ENCODE peak calls at places on chromosomes 1 and 21, in five cellular contexts. I, D, X, O and R are unnamed samples.

GRCh38 chr1:96872757-96873156 is 151.2 kb downstream of the PTBP2 start:
- DNase-seq in I (no peak), D (no peak), X (no peak), O (no peak), R (no peak)

GRCh38 chr1:198725090-198725489 is 86.2 kb downstream of the PTPRC start:
- DNase-seq in I (peak; percentile 15), D (no peak), X (no peak), O (no peak), R (no peak)

GRCh38 chr21:45509566-45510465 is 32.4 kb downstream of the SLC19A1 start:
- DNase-seq in I (no peak), D (no peak), X (no peak), O (peak; percentile 46), R (peak; percentile 77)

GRCh38 chr21:17590443-17590842 is 22.3 kb downstream of the BTG3 start:
- DNase-seq in I (peak; percentile 54), D (no peak), X (no peak), O (no peak), R (no peak)

GRCh38 chr1:19154876-19155275 is 55.2 kb downstream of the UBR4 start:
- DNase-seq in I (no peak), D (no peak), X (no peak), O (no peak), R (no peak)

GRCh38 chr1:181661569-181661968 is 178.3 kb downstream of the CACNA1E start:
- DNase-seq in I (no peak), D (no peak), X (no peak), O (no peak), R (no peak)

GRCh38 chr1:248807067-248807737 is 18.5 kb downstream of the SH3BP5L start:
- DNase-seq in I (peak; percentile 48), D (peak; percentile 35), X (peak; percentile 68), O (peak; percentile 76), R (peak; percentile 91)

GRCh38 chr1:153627797-153628626 is at the start of gene S100A1:
- DNase-seq in I (no peak), D (no peak), X (no peak), O (no peak), R (no peak)

GRCh38 chr1:172398193-172398592 is 22.3 kb upstream of the C1orf105 start:
- DNase-seq in I (peak; percentile 55), D (no peak), X (no peak), O (no peak), R (no peak)